ENCODE peak calls at places on chromosome 16, in ten cellular contexts. V is RPMI8226; X is skeletal muscle cell; G is CD4-positive, alpha-beta T cell; K is OCI-LY7; A is 8988T; Y is ecto neural progenitor cell; O is cardiac fibroblast; N is IMR-90; F is fibroblast of the aortic adventitia. R is an unnamed sample.

GRCh38 chr16:67661101-67661661 is 421 bp downstream of the PARD6A start:
- DNase-seq in N (peak; percentile 52), F (peak; percentile 31), V (no peak), X (no peak), G (no peak), Y (peak; percentile 69), A (no peak), K (no peak), O (peak; percentile 34), R (no peak)

GRCh38 chr16:63426275-63426870 is 1390.1 kb upstream of the CDH8 start:
- DNase-seq in O (no peak), N (no peak), V (peak; percentile 72), Y (no peak), X (no peak), G (no peak), K (no peak), A (no peak), F (no peak), R (no peak)

GRCh38 chr16:86401119-86401518 is 109.2 kb upstream of the FOXF1 start:
- DNase-seq in A (no peak), F (no peak), N (no peak), G (no peak), Y (no peak), K (no peak), O (no peak), X (no peak), V (no peak), R (no peak)

GRCh38 chr16:66107661-66108060 is 258.8 kb upstream of the CDH5 start:
- DNase-seq in V (no peak), O (peak; percentile 75), Y (no peak), K (no peak), X (peak; percentile 72), F (peak; percentile 86), N (peak; percentile 93), A (no peak), G (no peak), R (peak; percentile 67)

GRCh38 chr16:79658301-79659001 is 57.9 kb upstream of the MAF start:
- DNase-seq in V (no peak), F (peak; percentile 9), O (peak; percentile 81), G (no peak), A (peak; percentile 31), K (no peak), N (peak; percentile 35), X (peak; percentile 47), Y (no peak), R (no peak)

GRCh38 chr16:28211758-28212531 is at the start of gene XPO6:
- DNase-seq in O (peak; percentile 96), V (peak; percentile 98), G (peak; percentile 96), Y (peak; percentile 98), A (peak; percentile 64), F (peak; percentile 90), N (peak; percentile 89), K (peak; percentile 94), X (peak; percentile 69), R (peak; percentile 88)

GRCh38 chr16:55647343-55647742 is 8.4 kb upstream of the SLC6A2 start:
- DNase-seq in K (no peak), A (no peak), V (no peak), F (no peak), N (no peak), O (no peak), G (no peak), Y (no peak), X (no peak), R (no peak)

GRCh38 chr16:68047987-68048386 is 24.9 kb downstream of the DUS2 start:
- DNase-seq in V (no peak), N (no peak), X (no peak), Y (no peak), K (no peak), G (no peak), A (no peak), O (no peak), F (no peak), R (no peak)

GRCh38 chr16:85333337-85333736 is 221.1 kb upstream of the CIBAR2 start:
- DNase-seq in X (no peak), F (no peak), O (no peak), K (no peak), G (no peak), N (no peak), A (no peak), V (no peak), Y (no peak), R (no peak)

GRCh38 chr16:85369741-85370528 is 243.2 kb upstream of the GSE1 start:
- DNase-seq in K (peak; percentile 48), V (peak; percentile 41), A (peak; percentile 98), G (peak; percentile 16), O (peak; percentile 44), F (peak; percentile 46), Y (peak; percentile 79), X (no peak), N (no peak), R (no peak)

GRCh38 chr16:66364117-66364958 is 2.2 kb upstream of the CDH5 start:
- DNase-seq in N (no peak), A (no peak), V (no peak), K (no peak), F (peak; percentile 97), G (no peak), X (no peak), Y (peak; percentile 70), O (peak; percentile 71), R (no peak)